ENCODE peak calls at places on chromosome 21, in nine cellular contexts. R is H9; V is ovary; K is nucleus accumbens; D is activated CD4-positive, CD25-positive, alpha-beta regulatory T cell; T is stomach; P is GM12865; E is CD8-positive, alpha-beta T cell; Z is occipital lobe. S is an unnamed sample.
A peak's percentile ranks its signal among the peaks of the same experiment; 100 is the strongest.

GRCh38 chr21:16870116-16870515 is 642.7 kb upstream of the CXADR start:
- DNase-seq in R (no peak), D (no peak), P (no peak), V (no peak), E (no peak), T (no peak), K (no peak), Z (no peak), S (no peak)

GRCh38 chr21:31892686-31893085 is 19.9 kb downstream of the HUNK start:
- DNase-seq in T (no peak), K (no peak), R (peak; percentile 61), E (no peak), Z (no peak), P (no peak), V (no peak), D (no peak), S (no peak)

GRCh38 chr21:28884976-28885852 is 107.5 kb downstream of the LTN1 start:
- DNase-seq in E (peak; percentile 95), K (peak; percentile 89), R (peak; percentile 85), Z (peak; percentile 84), V (peak; percentile 87), D (peak; percentile 81), P (peak; percentile 97), T (peak; percentile 82), S (peak; percentile 97)

GRCh38 chr21:46065215-46065992 is 32.5 kb upstream of the COL6A2 start:
- DNase-seq in E (no peak), P (no peak), T (no peak), D (no peak), K (no peak), Z (no peak), R (peak; percentile 30), V (peak; percentile 78), S (no peak)

GRCh38 chr21:17726047-17726446 is 93.1 kb downstream of the C21orf91 start:
- DNase-seq in D (no peak), E (no peak), P (no peak), T (no peak), Z (no peak), V (no peak), K (no peak), R (no peak), S (no peak)

GRCh38 chr21:43739648-43740435 is 20.9 kb downstream of the PDXK start:
- DNase-seq in P (no peak), E (no peak), K (no peak), R (peak; percentile 69), V (peak; percentile 48), T (no peak), Z (no peak), D (no peak), S (no peak)

GRCh38 chr21:33899199-33899598 is 16.4 kb downstream of the ATP5PO start:
- DNase-seq in Z (no peak), D (no peak), K (no peak), P (no peak), V (no peak), R (no peak), T (no peak), E (no peak), S (no peak)

GRCh38 chr21:33403128-33403785 is at the start of gene IFNGR2:
- DNase-seq in R (no peak), V (peak; percentile 41), E (peak; percentile 42), K (peak; percentile 30), Z (no peak), P (peak; percentile 76), D (no peak), T (peak; percentile 43), S (no peak)